ENCODE peak calls at places on chromosomes 4 and X, in four cellular contexts. M is HepG2, V is K562, F is HEK293T. E is an unnamed sample.
A peak's percentile ranks its signal among the peaks of the same experiment; 100 is the strongest.

GRCh38 chr4:113397114-113397701 is 347.8 kb downstream of the ANK2 start:
- DNase-seq in V (no peak), M (no peak), F (no peak), E (no peak)

GRCh38 chr4:80252953-80253352 is 13.5 kb upstream of the FGF5 start:
- DNase-seq in M (no peak), V (no peak), F (no peak), E (no peak)

GRCh38 chrX:140524556-140524955 is 19.7 kb upstream of the SOX3 start:
- DNase-seq in M (no peak), F (no peak), V (no peak), E (no peak)

GRCh38 chr4:131113273-131113672 is 2017.3 kb downstream of the C4orf33 start:
- DNase-seq in M (no peak), F (no peak), V (no peak), E (no peak)

GRCh38 chrX:83508526-83509245 is 596 bp downstream of the POU3F4 start:
- DNase-seq in V (no peak), M (no peak), F (no peak), E (no peak)

GRCh38 chrX:87702795-87703194 is 185.2 kb downstream of the KLHL4 start:
- DNase-seq in F (no peak), V (no peak), M (no peak), E (no peak)

GRCh38 chrX:149161438-149162088 is 343.5 kb downstream of the IDS start:
- DNase-seq in F (no peak), V (no peak), M (no peak), E (no peak)

GRCh38 chr4:169677150-169677732 is 56.9 kb downstream of the CLCN3 start:
- DNase-seq in F (no peak), V (no peak), M (no peak), E (no peak)

GRCh38 chr4:149008415-149009025 is 566.3 kb upstream of the NR3C2 start:
- DNase-seq in M (no peak), V (no peak), F (no peak), E (no peak)

GRCh38 chr4:43778187-43778915 is 670.3 kb downstream of the KCTD8 start:
- DNase-seq in V (no peak), F (no peak), M (no peak), E (no peak)

GRCh38 chr4:22021116-22021515 is 72.5 kb upstream of the KCNIP4 start:
- DNase-seq in F (no peak), V (no peak), M (no peak), E (no peak)

GRCh38 chr4:8615366-8615765 is 22.8 kb downstream of the CPZ start:
- DNase-seq in M (no peak), F (no peak), V (no peak), E (no peak)

GRCh38 chr4:21728231-21728758 is 220.3 kb downstream of the KCNIP4 start:
- DNase-seq in V (no peak), M (no peak), F (no peak), E (no peak)

GRCh38 chr4:155376387-155377268 is at the start of gene MAP9:
- DNase-seq in M (no peak), F (peak; percentile 96), V (no peak), E (peak; percentile 95)

GRCh38 chr4:4541040-4541631 is 712 bp downstream of the STX18 start:
- DNase-seq in F (peak; percentile 28), V (peak; percentile 21), M (peak; percentile 60), E (no peak)

GRCh38 chrX:2500681-2501151 is at the start of the genes DHRSX and ZBED1:
- DNase-seq in F (peak; percentile 59), M (no peak), V (peak; percentile 83), E (peak; percentile 34)

GRCh38 chr4:47498899-47499298 is 13.8 kb downstream of the ATP10D start:
- DNase-seq in M (no peak), F (no peak), V (no peak), E (no peak)

GRCh38 chrX:3713937-3714434 is 537 bp upstream of the PRKX start:
- DNase-seq in M (no peak), V (no peak), F (no peak), E (peak; percentile 12)

GRCh38 chr4:152633118-152633517 is 46.7 kb downstream of the TMEM154 start:
- DNase-seq in M (no peak), V (no peak), F (no peak), E (peak; percentile 26)

GRCh38 chrX:129724767-129725166 is 14.0 kb upstream of the XPNPEP2 start:
- DNase-seq in V (no peak), M (no peak), F (no peak), E (no peak)

GRCh38 chr4:113316879-113317278 is 267.4 kb downstream of the ANK2 start:
- DNase-seq in F (no peak), M (no peak), V (no peak), E (no peak)

GRCh38 chrX:119753001-119753400 is 5.4 kb upstream of the SOWAHD start:
- DNase-seq in F (no peak), V (no peak), M (no peak), E (peak; percentile 16)

GRCh38 chrX:21972721-21973120 is 32.2 kb downstream of the SMS start:
- DNase-seq in F (no peak), V (no peak), M (no peak), E (no peak)

GRCh38 chr4:170005472-170005871 is 20.7 kb downstream of the MFAP3L start:
- DNase-seq in M (no peak), F (no peak), V (no peak), E (no peak)

GRCh38 chrX:101759000-101759399 is 99.3 kb upstream of the ARMCX2 start:
- DNase-seq in V (peak; percentile 32), M (peak; percentile 2), F (peak; percentile 46), E (peak; percentile 56)

GRCh38 chr4:159171287-159171686 is 68.4 kb downstream of the RAPGEF2 start:
- DNase-seq in F (no peak), V (no peak), M (no peak), E (no peak)

GRCh38 chr4:184330008-184330400 is 112.3 kb upstream of the ENPP6 start:
- DNase-seq in M (no peak), V (no peak), F (no peak), E (no peak)

GRCh38 chrX:122941801-122942200 is 242.3 kb upstream of the GRIA3 start:
- DNase-seq in M (no peak), V (no peak), F (no peak), E (no peak)

GRCh38 chr4:55372259-55372658 is 23.5 kb upstream of the TMEM165 start:
- DNase-seq in M (no peak), V (no peak), F (no peak), E (no peak)

DNA sequence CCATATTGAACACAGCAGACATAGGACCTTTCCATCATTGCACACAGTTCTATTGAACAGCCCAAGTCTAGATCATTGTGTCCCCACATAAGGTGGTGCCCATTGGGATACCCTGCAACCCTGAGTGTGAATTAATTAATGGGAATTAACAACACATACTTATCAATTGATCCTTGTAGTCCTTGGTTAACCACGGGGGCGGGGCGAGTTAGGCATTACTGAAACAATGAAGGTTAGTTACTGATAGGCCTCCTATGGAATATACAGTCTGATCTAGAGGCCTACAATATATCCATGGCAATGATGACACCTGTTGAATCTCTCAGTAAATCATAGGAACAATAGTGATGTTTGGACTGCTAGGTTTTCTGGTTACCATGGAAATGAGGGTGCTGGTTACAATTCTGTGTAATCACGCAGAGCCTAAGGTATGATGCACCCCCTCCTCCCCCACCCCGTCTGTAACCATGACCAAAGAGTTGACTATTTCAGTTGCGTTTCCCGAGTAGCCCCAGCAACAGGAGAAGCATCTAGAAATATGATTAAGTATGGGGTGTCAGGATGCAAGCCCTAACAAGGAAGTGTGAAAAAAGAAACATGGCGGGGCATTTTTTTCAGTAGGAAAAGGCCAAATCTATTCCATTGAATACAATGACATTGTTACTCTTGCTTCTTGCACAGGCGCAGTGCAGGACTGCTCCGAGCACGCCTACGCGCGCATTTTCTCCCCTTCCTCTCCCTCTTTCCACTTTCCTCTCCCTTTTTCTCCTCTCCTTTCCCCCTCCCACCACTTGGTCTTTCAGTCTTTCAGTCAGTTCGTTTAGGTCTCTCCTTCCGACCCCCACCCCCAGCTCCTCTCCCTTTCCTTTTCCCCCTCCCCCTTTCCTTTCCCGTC is 674 bp upstream of the NONO start:
- DNase-seq in V (no peak), F (no peak), M (peak; percentile 29), E (no peak)
- TF ChIP-seq ELF4 in V (peak; percentile 25), F (no peak), M (no peak), E (no peak)

DNA sequence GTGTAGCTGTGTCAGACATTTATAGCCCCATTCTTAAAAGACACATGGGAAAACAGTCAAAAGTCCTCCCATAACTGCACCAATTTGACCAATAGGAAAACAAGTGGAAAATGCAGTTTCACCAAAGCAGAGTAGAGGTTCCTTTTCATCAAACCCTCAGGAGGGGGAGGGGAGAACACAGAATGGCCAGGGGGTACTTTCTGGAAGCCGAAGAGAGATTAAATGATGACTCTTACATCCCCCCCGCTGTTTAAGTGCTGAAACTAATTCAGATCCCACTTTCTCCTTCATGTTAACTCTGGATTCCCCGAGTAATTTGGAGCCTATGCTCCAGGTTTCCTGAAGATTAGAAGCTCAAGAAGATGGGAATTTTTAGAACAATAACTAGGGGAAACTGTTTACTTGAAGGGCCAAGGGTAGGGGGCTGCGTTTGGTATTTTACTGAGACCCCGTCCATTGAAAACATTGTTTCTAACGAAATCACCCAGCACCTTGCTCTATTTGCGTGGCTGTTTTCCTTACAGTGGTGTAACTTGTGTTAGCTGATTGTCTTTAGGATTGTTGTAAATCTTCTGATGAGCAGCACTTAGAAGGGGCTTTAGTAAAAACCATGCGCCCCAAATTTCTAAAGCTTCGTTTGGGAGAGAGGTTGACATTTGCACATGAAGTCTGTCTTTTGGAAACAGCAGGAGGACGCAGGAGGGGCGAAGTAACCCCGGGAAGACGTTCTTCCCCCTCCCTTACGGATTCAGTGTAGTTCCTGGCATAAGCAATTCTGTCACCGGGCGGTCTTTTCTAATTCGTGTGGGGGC is 2.2 kb upstream of the LEF1 start:
- DNase-seq in V (no peak), M (no peak), F (peak; percentile 23), E (no peak)
- TF ChIP-seq ELF4 in V (no peak), M (no peak), F (no peak), E (no peak)

DNA sequence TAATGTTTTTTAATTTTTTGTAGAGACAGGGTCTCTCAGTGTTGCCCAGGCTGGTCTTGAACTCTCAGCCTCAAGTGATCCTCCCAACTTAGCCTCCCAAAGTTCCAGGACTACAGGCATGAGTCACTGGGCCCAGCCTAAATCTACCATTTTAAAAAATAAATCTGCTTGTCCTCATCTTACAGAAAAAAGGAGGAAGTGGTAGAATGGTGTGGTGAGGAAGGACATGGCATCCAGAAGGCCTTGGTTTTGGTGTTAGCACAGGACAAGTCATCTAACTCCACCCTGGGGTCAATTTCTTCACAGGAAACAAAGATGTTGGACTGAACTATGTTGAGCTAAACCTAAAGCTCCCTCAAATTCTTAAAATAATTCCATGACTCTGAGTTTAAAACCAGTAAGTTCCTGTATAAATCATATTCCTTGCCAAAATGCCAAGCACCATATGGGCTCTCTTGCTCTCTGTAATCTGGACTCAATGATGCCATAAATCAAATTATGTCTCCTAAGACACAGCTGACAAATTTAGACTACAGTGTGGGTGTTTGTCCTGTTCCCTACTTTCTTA is 253.9 kb upstream of the NOCT start:
- DNase-seq in M (no peak), V (no peak), F (no peak), E (no peak)
- TF ChIP-seq ELF4 in M (no peak), V (no peak), F (no peak), E (no peak)

GRCh38 chr4:167868163-167868562 is 224.2 kb upstream of the ANXA10 start:
- DNase-seq in F (no peak), V (no peak), M (no peak), E (no peak)
- TF ChIP-seq ELF4 in F (no peak), V (no peak), M (no peak), E (no peak)